ENCODE peak calls at places on chromosomes 13 and 19, in nine cellular contexts. Q, Y, X, A, S, P, G, H and F are unnamed samples.

GRCh38 chr13:99982021-99982740 is 597 bp downstream of the ZIC2 start:
- DNase-seq in Q (no peak), A (no peak), P (peak), G (no peak), H (no peak), Y (peak), S (peak), X (peak), F (no peak)

GRCh38 chr13:108984251-108984920 is 355.0 kb downstream of the MYO16 start:
- DNase-seq in X (no peak), S (no peak), G (no peak), H (no peak), Q (no peak), Y (no peak), P (no peak), A (no peak), F (no peak)

GRCh38 chr13:111281751-111282311 is 38.6 kb upstream of the TEX29 start:
- DNase-seq in H (no peak), Q (peak), S (no peak), A (no peak), X (peak), Y (no peak), G (no peak), P (no peak), F (peak)

GRCh38 chr13:39956036-39956435 is 300.6 kb downstream of the COG6 start:
- DNase-seq in Q (no peak), A (no peak), H (no peak), P (no peak), G (no peak), X (no peak), Y (no peak), S (no peak), F (no peak)

GRCh38 chr13:48892311-48892710 is 83.4 kb upstream of the FNDC3A start:
- DNase-seq in H (no peak), G (no peak), A (no peak), Y (no peak), S (no peak), Q (peak), P (no peak), X (peak), F (no peak)

GRCh38 chr19:55407625-55408319 is at the start of gene UBE2S:
- DNase-seq in X (peak), H (peak), P (peak), S (peak), Q (peak), G (peak), Y (peak), A (peak), F (peak)

GRCh38 chr19:8304841-8305621 is 3.1 kb downstream of the CD320 start:
- DNase-seq in A (peak), X (no peak), G (peak), Q (no peak), H (peak), S (no peak), Y (no peak), P (peak), F (no peak)

GRCh38 chr13:106799731-106800335 is 231.9 kb upstream of the ARGLU1 start:
- DNase-seq in S (no peak), Y (no peak), Q (no peak), P (peak), H (no peak), G (no peak), X (no peak), A (no peak), F (no peak)

GRCh38 chr19:30719991-30720329 is 347.8 kb downstream of the ZNF536 start:
- DNase-seq in Y (no peak), H (no peak), P (no peak), A (no peak), Q (no peak), S (no peak), X (no peak), G (no peak), F (no peak)

GRCh38 chr19:48999481-49000325 is 6.0 kb downstream of the RUVBL2 start:
- DNase-seq in Q (no peak), A (no peak), H (no peak), Y (peak), P (peak), G (no peak), S (peak), X (peak), F (no peak)

GRCh38 chr13:48500652-48501197 is 32.2 kb downstream of the RCBTB2 start:
- DNase-seq in G (no peak), H (no peak), P (no peak), S (no peak), A (no peak), X (peak), Y (no peak), Q (peak), F (peak)

GRCh38 chr19:38710416-38710702 is 33.9 kb downstream of the CAPN12 start:
- DNase-seq in Q (no peak), P (no peak), H (no peak), G (no peak), Y (no peak), X (no peak), A (no peak), S (no peak), F (no peak)

GRCh38 chr13:28558126-28558525 is 63.2 kb upstream of the FLT1 start:
- DNase-seq in A (no peak), Q (peak), G (no peak), X (peak), H (no peak), Y (no peak), S (no peak), P (no peak), F (peak)

GRCh38 chr13:94702181-94703041 is 9.9 kb downstream of the SOX21 start:
- DNase-seq in P (peak), H (no peak), G (no peak), S (no peak), Y (no peak), A (no peak), Q (no peak), X (no peak), F (no peak)

GRCh38 chr13:101876951-101877350 is 424.5 kb downstream of the ITGBL1 start:
- DNase-seq in X (no peak), S (no peak), Q (no peak), P (no peak), G (no peak), A (no peak), H (no peak), Y (no peak), F (no peak)

GRCh38 chr19:45613926-45614725 is 12.1 kb upstream of the GPR4 start:
- DNase-seq in Y (no peak), Q (peak), X (peak), A (no peak), H (no peak), P (no peak), S (peak), G (no peak), F (peak)

GRCh38 chr13:70580825-70581224 is 472.6 kb upstream of the KLHL1 start:
- DNase-seq in A (no peak), X (no peak), Q (no peak), G (no peak), H (no peak), P (no peak), Y (no peak), S (no peak), F (no peak)

GRCh38 chr13:24217601-24218281 is 57.2 kb downstream of the SPATA13 start:
- DNase-seq in Y (no peak), A (no peak), S (peak), Q (no peak), H (no peak), P (no peak), X (no peak), G (peak), F (no peak)

GRCh38 chr13:98897706-98898105 is 80.2 kb downstream of the DOCK9 start:
- DNase-seq in P (no peak), A (no peak), G (no peak), X (no peak), Y (no peak), H (no peak), S (no peak), Q (no peak), F (no peak)

GRCh38 chr19:45161715-45162463 is 1.1 kb upstream of the NKPD1 start:
- DNase-seq in A (no peak), G (no peak), X (peak), S (no peak), Q (no peak), P (peak), Y (peak), H (no peak), F (no peak)

GRCh38 chr13:107834717-107835116 is 380.6 kb downstream of the LIG4 start:
- DNase-seq in X (peak), S (no peak), Y (no peak), A (no peak), P (no peak), Q (no peak), G (no peak), H (no peak), F (no peak)

GRCh38 chr13:96816874-96817273 is 177.4 kb downstream of the OXGR1 start:
- DNase-seq in H (no peak), G (no peak), P (peak), X (no peak), S (no peak), A (no peak), Y (no peak), Q (no peak), F (no peak)

GRCh38 chr19:28468701-28469459 is 744.1 kb downstream of the UQCRFS1 start:
- DNase-seq in P (peak), Q (no peak), X (peak), A (peak), H (no peak), Y (no peak), G (no peak), S (peak), F (peak)

GRCh38 chr19:55613930-55614710 is 8.7 kb downstream of the ZNF865 start:
- DNase-seq in Y (no peak), Q (no peak), X (no peak), S (no peak), P (no peak), H (no peak), A (no peak), G (no peak), F (no peak)

GRCh38 chr13:36346222-36347083 is at the start of gene SPART:
- DNase-seq in S (peak), H (peak), A (peak), P (peak), Y (peak), Q (no peak), G (peak), X (peak), F (peak)

GRCh38 chr13:50081106-50081898 is 66.1 kb downstream of the KCNRG start:
- DNase-seq in A (peak), H (peak), S (peak), P (peak), Y (peak), G (peak), X (peak), Q (no peak), F (no peak)

GRCh38 chr19:28701491-28701890 is 511.5 kb downstream of the UQCRFS1 start:
- DNase-seq in Y (no peak), X (peak), S (no peak), A (no peak), Q (peak), P (no peak), G (no peak), H (no peak), F (peak)

DNA sequence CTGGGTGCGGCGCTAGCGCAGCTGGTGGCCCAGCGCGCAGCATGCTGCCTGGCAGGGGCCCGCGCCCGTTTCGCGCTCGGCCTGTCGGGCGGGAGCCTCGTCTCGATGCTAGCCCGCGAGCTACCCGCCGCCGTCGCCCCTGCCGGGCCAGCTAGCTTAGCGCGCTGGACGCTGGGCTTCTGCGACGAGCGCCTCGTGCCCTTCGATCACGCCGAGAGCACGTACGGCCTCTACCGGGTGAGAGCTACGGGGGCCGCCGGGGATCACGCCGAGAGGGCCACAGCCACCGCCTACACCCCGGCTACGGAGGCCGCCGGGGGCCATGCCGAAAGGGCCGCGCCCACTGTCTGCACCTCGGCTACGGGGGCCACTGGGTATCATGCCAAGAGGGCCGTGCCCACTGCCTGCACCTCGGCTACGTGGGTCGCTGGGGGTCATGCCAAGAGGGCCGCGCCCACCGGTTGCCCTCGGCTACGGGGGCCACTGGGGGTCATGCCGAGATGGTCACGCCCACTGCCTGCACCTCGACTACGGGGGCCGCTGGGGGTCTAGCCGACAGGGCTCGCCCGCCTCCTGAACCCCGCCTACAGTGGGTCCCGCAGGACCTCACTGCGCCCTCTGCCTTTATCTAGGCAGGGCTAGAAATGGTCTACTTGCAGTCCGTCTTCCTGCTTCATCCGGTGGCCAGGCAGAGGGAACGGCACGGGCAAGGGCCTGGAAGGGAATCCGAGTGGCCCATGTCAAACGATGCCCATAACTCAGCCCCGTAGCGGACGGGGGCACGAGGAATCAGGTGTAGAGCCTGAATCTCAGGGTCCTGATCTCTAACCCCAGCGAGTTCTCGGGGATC is 500 bp downstream of the PGLS start:
- DNase-seq in X (peak), S (peak), G (peak), A (peak), Y (peak), P (peak), Q (no peak), H (peak), F (peak)
- TF ChIP-seq CTCF in X (no peak), S (peak), G (peak), A (no peak), Y (peak), P (no peak), Q (no peak), H (no peak), F (peak)

DNA sequence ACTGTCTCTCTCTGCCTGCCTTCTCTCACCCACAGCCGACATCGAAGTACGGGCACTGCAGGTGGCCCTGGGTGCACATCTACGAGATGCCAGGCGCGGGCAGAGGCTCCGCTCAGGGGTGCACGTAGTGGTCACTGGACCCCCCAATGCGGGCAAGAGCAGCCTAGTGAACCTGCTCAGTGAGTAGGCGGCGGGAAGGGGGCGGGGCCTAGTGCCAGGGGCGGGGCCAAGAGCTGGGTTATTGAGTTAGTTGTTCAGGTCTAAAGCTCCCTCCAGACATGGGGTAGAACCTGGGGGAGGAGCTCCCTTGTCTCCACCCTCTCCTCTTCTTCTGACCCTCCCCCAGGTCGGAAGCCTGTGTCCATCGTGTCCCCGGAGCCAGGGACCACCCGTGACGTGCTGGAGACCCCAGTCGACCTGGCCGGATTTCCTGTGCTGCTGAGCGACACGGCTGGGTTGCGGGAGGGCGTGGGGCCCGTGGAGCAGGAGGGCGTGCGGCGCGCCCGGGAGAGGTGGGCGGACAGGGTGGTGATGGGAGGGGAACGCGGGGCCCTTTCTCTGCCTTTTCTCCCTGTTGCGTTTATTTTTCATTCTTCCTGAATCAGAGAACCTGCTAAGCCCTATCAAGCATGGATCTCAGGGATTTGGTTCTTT is 1.9 kb downstream of the GTPBP3 start:
- DNase-seq in X (no peak), S (no peak), A (no peak), P (no peak), Q (no peak), G (no peak), Y (no peak), H (no peak), F (no peak)
- H3K4me3 ChIP-seq in X (no peak), S (no peak), A (no peak), P (no peak), Q (no peak), G (no peak), Y (no peak), H (no peak), F (no peak)

GRCh38 chr19:51903192-51903591 is 1.6 kb downstream of the ZNF649 start:
- DNase-seq in Q (no peak), H (no peak), Y (no peak), X (no peak), G (no peak), S (no peak), P (no peak), A (no peak), F (no peak)

GRCh38 chr19:51904331-51905165 is at the start of gene ZNF649:
- DNase-seq in Q (peak), P (peak), S (peak), A (peak), Y (peak), G (peak), X (peak), H (peak), F (peak)

GRCh38 chr19:51901860-51902259 is 3.0 kb downstream of the ZNF649 start:
- DNase-seq in A (no peak), G (no peak), X (no peak), H (no peak), Y (no peak), P (no peak), Q (no peak), S (no peak), F (no peak)
- TF ChIP-seq CTCF in A (no peak), G (no peak), X (no peak), H (no peak), Y (no peak), P (no peak), Q (no peak), S (no peak), F (no peak)

GRCh38 chr19:941292-942132 is 15.7 kb downstream of the ARID3A start:
- DNase-seq in H (no peak), P (no peak), Q (no peak), A (no peak), Y (no peak), X (no peak), G (no peak), S (no peak), F (no peak)

GRCh38 chr19:939922-940321 is 14.1 kb downstream of the ARID3A start:
- DNase-seq in H (no peak), A (no peak), G (no peak), Q (no peak), S (no peak), X (no peak), P (no peak), Y (no peak), F (no peak)

GRCh38 chr19:942133-942645 is 16.4 kb downstream of the ARID3A start:
- DNase-seq in P (no peak), X (no peak), Q (no peak), A (no peak), H (no peak), S (no peak), G (no peak), Y (no peak), F (no peak)

GRCh38 chr19:939439-939838 is 13.6 kb downstream of the ARID3A start:
- DNase-seq in S (no peak), Y (no peak), X (no peak), H (no peak), Q (no peak), G (no peak), P (no peak), A (no peak), F (no peak)

DNA sequence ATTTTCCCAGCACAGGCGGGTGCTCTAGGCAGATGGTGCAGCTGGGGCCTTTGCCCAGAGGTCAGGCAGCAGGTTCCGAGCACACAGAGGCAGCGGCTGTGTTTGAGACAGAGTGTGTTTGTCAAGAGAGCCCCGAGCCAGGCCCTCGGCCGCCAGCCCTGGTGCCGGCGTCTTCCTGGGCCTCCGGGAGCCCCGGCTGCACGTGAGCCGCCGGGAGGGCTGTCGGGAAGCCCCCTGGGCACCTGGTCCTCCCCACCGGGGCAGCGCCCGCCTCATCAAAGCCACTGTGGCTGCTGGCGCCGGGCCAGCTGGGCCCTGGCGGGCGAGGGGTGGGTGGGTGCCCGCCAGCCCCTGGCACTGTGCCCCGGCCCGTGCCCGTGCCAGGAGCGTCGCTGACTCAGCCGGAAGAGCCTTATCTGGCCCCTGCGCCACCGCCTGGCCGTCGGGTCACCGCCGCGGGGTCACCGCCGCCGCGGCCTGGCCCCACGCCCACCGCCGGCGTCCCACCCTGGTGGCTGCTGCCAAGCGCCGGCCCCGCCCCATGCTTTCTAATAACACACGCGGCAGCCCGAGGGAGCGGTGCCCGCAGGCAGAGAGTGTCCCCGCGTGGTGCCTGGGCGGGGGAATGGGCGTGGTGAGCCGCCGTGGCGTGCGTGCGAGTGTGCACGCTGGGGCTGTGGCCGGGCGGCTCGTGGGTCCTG is 14.9 kb downstream of the ARID3A start:
- DNase-seq in S (peak), Y (no peak), X (peak), G (peak), A (peak), H (peak), Q (no peak), P (no peak), F (no peak)
- H3K4me3 ChIP-seq in S (peak), Y (no peak), X (no peak), G (peak), A (peak), H (peak), Q (no peak), P (no peak), F (peak)

DNA sequence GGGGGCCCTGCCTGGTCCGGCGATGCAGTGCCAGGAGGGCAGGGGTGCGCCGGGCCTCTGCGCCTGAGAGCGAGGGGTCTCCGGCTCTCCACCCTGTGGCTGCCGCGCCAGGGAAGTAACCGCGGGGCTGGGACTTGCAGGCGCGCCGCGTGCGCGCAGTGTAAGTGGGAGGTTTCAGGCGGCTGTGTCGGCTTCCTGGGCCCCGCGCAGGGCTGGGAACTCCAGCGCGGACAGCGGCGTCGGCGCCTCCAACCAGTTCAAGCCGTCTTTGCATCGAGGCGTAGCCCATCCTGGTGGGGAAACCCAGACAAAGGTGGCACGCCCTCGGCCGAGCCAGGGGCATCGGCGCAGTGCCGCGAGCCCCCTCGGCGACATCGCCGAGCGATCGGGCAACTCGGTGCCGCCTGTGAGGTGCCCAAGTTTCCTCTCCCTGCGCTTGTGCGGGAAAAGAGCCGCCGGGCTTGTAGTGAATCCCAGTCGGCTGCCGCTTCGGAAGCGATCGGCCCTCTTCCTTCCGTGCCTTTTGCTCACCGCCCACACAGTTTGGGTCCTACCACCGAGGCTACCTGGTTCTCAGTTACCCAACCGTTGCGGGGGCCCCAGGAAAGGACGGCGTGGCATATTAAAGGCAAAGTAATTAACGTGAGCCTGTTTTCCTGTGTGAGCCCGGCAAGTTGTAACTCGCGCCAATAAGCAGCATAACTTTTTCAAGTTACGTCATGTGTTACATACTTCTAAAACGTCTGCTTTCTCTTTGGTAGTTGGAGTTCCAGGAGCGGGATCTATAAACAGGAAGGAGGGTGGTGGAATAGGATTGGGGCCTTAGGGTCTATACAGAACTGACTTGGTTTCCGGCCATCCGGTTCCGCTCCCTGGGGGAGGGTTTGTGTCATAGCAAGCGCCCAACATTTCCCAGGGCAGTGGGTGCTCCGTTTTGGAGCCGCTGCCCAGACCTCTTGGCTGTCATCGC is 1.2 kb downstream of the LRCH1 start:
- DNase-seq in X (peak), Q (no peak), A (peak), S (peak), Y (peak), P (peak), H (peak), G (peak), F (no peak)
- TF ChIP-seq CTCF in X (peak), Q (peak), A (no peak), S (peak), Y (peak), P (peak), H (no peak), G (peak), F (peak)